ENCODE peak calls at places on chromosome 10, in nine cellular contexts. O is sigmoid colon; H is DMS 273 treated with DMSO at 0.1 percent for 48 hours; J is T-helper 9 cell; D is stimulated activated CD4-positive, alpha-beta T cell treated with anti-CD3 and anti-CD28 coated beads, TNF-alpha, amount 100 ng/mL, for 1 hour; R is PC-3; N is RPMI7951; U is WTC11; V is choroid plexus epithelial cell. M is an unnamed sample.

GRCh38 chr10:77393821-77394501 is 243.6 kb downstream of the KCNMA1 start:
- DNase-seq in O (no peak), H (no peak), J (no peak), D (no peak), R (no peak), N (peak), U (no peak), V (no peak), M (no peak)

GRCh38 chr10:5565205-5565545 is 40.4 kb downstream of the CALML3 start:
- DNase-seq in O (peak), H (no peak), J (no peak), D (no peak), R (no peak), N (no peak), U (no peak), V (no peak), M (no peak)

GRCh38 chr10:88841316-88842111 is 10.1 kb downstream of the ANKRD22 start:
- DNase-seq in O (no peak), H (no peak), J (no peak), D (no peak), R (no peak), N (no peak), U (no peak), V (no peak), M (no peak)

GRCh38 chr10:68212721-68213352 is 19.1 kb downstream of the ATOH7 start:
- DNase-seq in O (no peak), H (peak), J (no peak), D (no peak), R (peak), N (peak), U (no peak), V (peak), M (no peak)

GRCh38 chr10:114653926-114654325 is 4.1 kb downstream of the ABLIM1 start:
- DNase-seq in O (no peak), H (no peak), J (no peak), D (no peak), R (no peak), N (no peak), U (no peak), V (no peak), M (no peak)

GRCh38 chr10:4470231-4470840 is 355.7 kb upstream of the AKR1E2 start:
- DNase-seq in O (no peak), H (no peak), J (no peak), D (no peak), R (peak), N (peak), U (no peak), V (peak), M (no peak)

GRCh38 chr10:88994034-88994433 is 3.4 kb downstream of the FAS start:
- DNase-seq in O (no peak), H (no peak), J (no peak), D (no peak), R (no peak), N (peak), U (no peak), V (no peak), M (no peak)

GRCh38 chr10:11521860-11522259 is 89.6 kb downstream of the USP6NL start:
- DNase-seq in O (no peak), H (no peak), J (no peak), D (no peak), R (no peak), N (no peak), U (no peak), V (peak), M (no peak)

GRCh38 chr10:112991888-112992491 is 41.9 kb downstream of the TCF7L2 start:
- DNase-seq in O (no peak), H (no peak), J (no peak), D (no peak), R (no peak), N (peak), U (no peak), V (no peak), M (no peak)

GRCh38 chr10:6033954-6034353 is 28.2 kb downstream of the IL2RA start:
- DNase-seq in O (peak), H (no peak), J (no peak), D (no peak), R (no peak), N (peak), U (no peak), V (no peak), M (no peak)

GRCh38 chr10:113069595-113069994 is 119.5 kb downstream of the TCF7L2 start:
- DNase-seq in O (no peak), H (no peak), J (no peak), D (no peak), R (peak), N (no peak), U (no peak), V (peak), M (no peak)

GRCh38 chr10:8544057-8544380 is 489.5 kb downstream of the GATA3 start:
- DNase-seq in O (no peak), H (no peak), J (no peak), D (no peak), R (peak), N (no peak), U (no peak), V (no peak), M (no peak)

GRCh38 chr10:43315535-43316245 is 48.8 kb upstream of the RASGEF1A start:
- DNase-seq in O (no peak), H (no peak), J (no peak), D (no peak), R (no peak), N (no peak), U (no peak), V (no peak), M (no peak)

GRCh38 chr10:30186371-30186875 is 127.0 kb upstream of the JCAD start:
- DNase-seq in O (no peak), H (no peak), J (no peak), D (no peak), R (no peak), N (peak), U (no peak), V (no peak), M (no peak)

GRCh38 chr10:23314835-23315239 is 29.8 kb downstream of the C10orf67 start:
- DNase-seq in O (no peak), H (no peak), J (peak), D (no peak), R (peak), N (peak), U (no peak), V (peak), M (no peak)

GRCh38 chr10:110498087-110498981 is 627 bp downstream of the DUSP5 start:
- DNase-seq in O (peak), H (no peak), J (peak), D (peak), R (no peak), N (peak), U (peak), V (peak), M (no peak)

GRCh38 chr10:114477285-114477684 is 73.0 kb upstream of the AFAP1L2 start:
- DNase-seq in O (peak), H (no peak), J (no peak), D (no peak), R (no peak), N (no peak), U (no peak), V (peak), M (no peak)

GRCh38 chr10:79044846-79045245 is 23.9 kb upstream of the ZMIZ1 start:
- DNase-seq in O (peak), H (no peak), J (no peak), D (no peak), R (no peak), N (no peak), U (no peak), V (no peak), M (no peak)

GRCh38 chr10:87092861-87093460 is 1.7 kb downstream of the GLUD1 start:
- DNase-seq in O (no peak), H (no peak), J (peak), D (no peak), R (peak), N (peak), U (peak), V (peak), M (no peak)

GRCh38 chr10:51743146-51743545 is 43.8 kb upstream of the CSTF2T start:
- DNase-seq in O (no peak), H (peak), J (no peak), D (no peak), R (no peak), N (no peak), U (no peak), V (peak), M (peak)

GRCh38 chr10:100743626-100744135 is 1.7 kb upstream of the PAX2 start:
- DNase-seq in O (peak), H (peak), J (peak), D (no peak), R (peak), N (peak), U (peak), V (peak), M (no peak)

GRCh38 chr10:35562427-35562826 is 42.7 kb upstream of the GJD4 start:
- DNase-seq in O (no peak), H (no peak), J (no peak), D (no peak), R (no peak), N (no peak), U (no peak), V (no peak), M (no peak)

GRCh38 chr10:80161321-80162084 is 29.0 kb downstream of the PLAC9 start:
- DNase-seq in O (no peak), H (no peak), J (no peak), D (no peak), R (peak), N (no peak), U (no peak), V (peak), M (no peak)

GRCh38 chr10:51654918-51655317 is 44.5 kb downstream of the CSTF2T start:
- DNase-seq in O (no peak), H (peak), J (no peak), D (no peak), R (no peak), N (no peak), U (no peak), V (no peak), M (no peak)

GRCh38 chr10:99341860-99342517 is 12.8 kb downstream of the CNNM1 start:
- DNase-seq in O (no peak), H (no peak), J (no peak), D (no peak), R (no peak), N (peak), U (no peak), V (no peak), M (no peak)

GRCh38 chr10:69703766-69704191 is 73.7 kb downstream of the FAM241B start:
- DNase-seq in O (no peak), H (no peak), J (no peak), D (no peak), R (peak), N (peak), U (no peak), V (peak), M (no peak)

GRCh38 chr10:11705687-11706086 is 36.5 kb upstream of the ECHDC3 start:
- DNase-seq in O (no peak), H (peak), J (no peak), D (no peak), R (no peak), N (peak), U (no peak), V (no peak), M (no peak)

GRCh38 chr10:93062499-93063216 is 2.1 kb downstream of the CYP26C1 start:
- DNase-seq in O (no peak), H (no peak), J (peak), D (no peak), R (no peak), N (no peak), U (peak), V (peak), M (no peak)

GRCh38 chr10:32350811-32351342 is 3.9 kb upstream of the EPC1 start:
- DNase-seq in O (no peak), H (no peak), J (no peak), D (no peak), R (peak), N (no peak), U (no peak), V (no peak), M (no peak)

GRCh38 chr10:58414270-58415041 is 29.2 kb downstream of the TFAM start:
- DNase-seq in O (no peak), H (peak), J (no peak), D (no peak), R (peak), N (peak), U (no peak), V (peak), M (no peak)

GRCh38 chr10:42952931-42953683 is 123.8 kb upstream of the RET start:
- DNase-seq in O (peak), H (no peak), J (no peak), D (no peak), R (no peak), N (no peak), U (peak), V (no peak), M (no peak)

GRCh38 chr10:126373137-126373536 is 15.1 kb downstream of the ADAM12 start:
- DNase-seq in O (no peak), H (no peak), J (no peak), D (no peak), R (no peak), N (no peak), U (no peak), V (peak), M (no peak)

GRCh38 chr10:114489521-114490310 is 85.4 kb upstream of the AFAP1L2 start:
- DNase-seq in O (no peak), H (no peak), J (no peak), D (no peak), R (no peak), N (peak), U (peak), V (no peak), M (no peak)

GRCh38 chr10:18533921-18534320 is 117.5 kb downstream of the NSUN6 start:
- DNase-seq in O (no peak), H (no peak), J (no peak), D (no peak), R (no peak), N (no peak), U (no peak), V (no peak), M (no peak)

GRCh38 chr10:30782543-30783461 is 153.2 kb upstream of the LYZL2 start:
- DNase-seq in O (no peak), H (peak), J (no peak), D (no peak), R (peak), N (peak), U (no peak), V (peak), M (peak)

GRCh38 chr10:121988361-121989324 is at the start of gene TACC2:
- DNase-seq in O (peak), H (no peak), J (no peak), D (no peak), R (peak), N (no peak), U (no peak), V (no peak), M (no peak)

GRCh38 chr10:29826801-29827200 is 192.0 kb upstream of the SVIL start:
- DNase-seq in O (no peak), H (no peak), J (no peak), D (no peak), R (no peak), N (no peak), U (no peak), V (no peak), M (no peak)

M was measured in NCI-H2171.